ENCODE peak calls at places on chromosomes 13 and 19, in seven cellular contexts. O is fibroblast of lung, L is tibial artery, M is lung, Y is K562, A is GM23248, D is Karpas-422. X is an unnamed sample. For H3K27me3 and H3K4me1, the result is how much of the 10 kb centered on the place peaks cover.

GRCh38 chr13:79749985-79750551 is 269.1 kb downstream of the NDFIP2 start:
- DNase-seq in O (peak), L (peak), M (peak), Y (no peak), A (peak), D (no peak), X (peak)

GRCh38 chr13:33123066-33123940 is 107.1 kb downstream of the KL start:
- DNase-seq in O (peak), L (peak), M (no peak), Y (no peak), A (peak), D (no peak), X (no peak)

GRCh38 chr13:43041368-43041921 is 18.1 kb downstream of the DNAJC15 start:
- DNase-seq in O (no peak), L (no peak), M (no peak), Y (no peak), A (peak), D (no peak), X (no peak)

GRCh38 chr13:37409756-37410155 is 188.8 kb downstream of the POSTN start:
- DNase-seq in O (peak), L (no peak), M (no peak), Y (no peak), A (peak), D (no peak), X (no peak)

GRCh38 chr19:8017808-8018207 is 12.4 kb upstream of the ELAVL1 start:
- DNase-seq in O (no peak), L (no peak), M (no peak), Y (peak), A (no peak), D (peak), X (no peak)

GRCh38 chr19:15169541-15170285 is 31.1 kb downstream of the NOTCH3 start:
- DNase-seq in O (no peak), L (no peak), M (no peak), Y (peak), A (no peak), D (no peak), X (no peak)

GRCh38 chr13:69704311-69704710 is 403.3 kb upstream of the ATXN8OS start:
- DNase-seq in O (no peak), L (no peak), M (no peak), Y (no peak), A (no peak), D (peak), X (no peak)

GRCh38 chr13:106089251-106089940 is 446.1 kb downstream of the EFNB2 start:
- DNase-seq in O (no peak), L (no peak), M (no peak), Y (no peak), A (no peak), D (no peak), X (no peak)

GRCh38 chr19:30367421-30367820 is 4.8 kb upstream of the ZNF536 start:
- DNase-seq in O (no peak), L (peak), M (no peak), Y (no peak), A (no peak), D (no peak), X (no peak)

GRCh38 chr13:111383591-111384440 is 63.4 kb downstream of the TEX29 start:
- DNase-seq in O (no peak), L (peak), M (no peak), Y (no peak), A (no peak), D (no peak), X (no peak)

GRCh38 chr13:85597790-85598500 is 201.3 kb downstream of the SLITRK6 start:
- DNase-seq in O (peak), L (no peak), M (no peak), Y (no peak), A (no peak), D (no peak), X (no peak)

GRCh38 chr13:114134111-114134943 is 1.9 kb upstream of the RASA3 start:
- DNase-seq in O (no peak), L (no peak), M (no peak), Y (no peak), A (peak), D (no peak), X (no peak)

GRCh38 chr13:30396434-30397075 is 25.7 kb upstream of the UBE2L5 start:
- DNase-seq in O (no peak), L (no peak), M (no peak), Y (no peak), A (peak), D (no peak), X (no peak)

GRCh38 chr13:108789476-108789875 is 160.1 kb downstream of the MYO16 start:
- DNase-seq in O (no peak), L (no peak), M (no peak), Y (no peak), A (no peak), D (no peak), X (no peak)

GRCh38 chr13:20351279-20352022 is 119.3 kb upstream of the GJB6 start:
- DNase-seq in O (peak), L (no peak), M (peak), Y (no peak), A (peak), D (peak), X (no peak)

GRCh38 chr13:48125794-48126228 is 30.9 kb upstream of the MED4 start:
- DNase-seq in O (peak), L (no peak), M (peak), Y (no peak), A (peak), D (no peak), X (no peak)

DNA sequence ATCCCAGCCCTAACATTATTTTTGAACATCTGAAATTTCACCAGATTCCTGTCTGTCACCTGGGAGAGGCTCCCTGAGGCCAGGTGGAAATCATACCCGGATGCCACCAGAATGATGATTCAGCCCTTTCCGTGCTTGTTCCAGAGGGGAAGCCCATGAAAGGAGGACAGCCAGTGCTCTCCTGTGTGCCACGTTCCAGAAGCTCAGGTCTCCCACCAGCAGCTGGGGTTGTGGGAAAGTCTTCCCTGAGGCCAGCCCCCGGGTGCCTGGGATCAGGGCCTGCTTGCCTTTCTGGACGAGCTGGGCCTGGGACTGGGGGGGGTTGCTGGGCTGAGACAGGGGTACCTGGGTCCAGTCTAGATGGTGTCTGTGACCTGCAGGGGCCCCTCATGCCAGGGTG is 25.5 kb upstream of the IGFL1 start:
- DNase-seq in O (no peak), L (no peak), M (no peak), Y (no peak), A (no peak), D (no peak), X (no peak)
- H3K27me3 ChIP-seq in O (under half), L (under half), M (under half), Y (under half), A (half or more), D (under half), X (under half)

GRCh38 chr13:44305845-44306244 is 67.8 kb upstream of the SERP2 start:
- DNase-seq in O (peak), L (no peak), M (no peak), Y (no peak), A (peak), D (no peak), X (no peak)
- H3K4me1 ChIP-seq in O (under half), L (half or more), M (under half), Y (under half), A (under half), D (under half), X (under half)

GRCh38 chr13:45717324-45717723 is 15.2 kb downstream of the CBY2 start:
- DNase-seq in O (no peak), L (no peak), M (no peak), Y (no peak), A (no peak), D (no peak), X (no peak)
- H3K27me3 ChIP-seq in O (under half), L (under half), M (under half), Y (under half), A (under half), D (under half), X (under half)

DNA sequence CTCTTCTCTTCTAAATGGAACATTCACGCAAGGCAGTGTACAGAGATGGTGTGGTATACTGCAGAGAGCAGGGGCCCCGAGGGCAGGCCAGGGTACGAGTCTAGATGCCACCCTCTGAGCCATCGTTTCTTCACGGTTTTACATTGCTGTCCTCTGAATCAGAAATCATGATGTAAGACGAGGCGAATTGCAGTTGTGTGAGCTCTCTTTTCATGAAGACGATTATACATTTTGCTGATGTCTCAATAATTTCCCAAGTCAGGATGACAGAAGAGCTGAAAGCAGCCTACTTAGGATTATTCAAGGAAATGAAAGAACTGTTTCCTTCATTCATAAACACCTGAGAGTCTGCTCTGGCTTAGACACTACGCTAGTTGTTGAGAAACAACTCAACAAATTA is 93.8 kb upstream of the RNF113B start:
- DNase-seq in O (no peak), L (no peak), M (no peak), Y (no peak), A (no peak), D (no peak), X (no peak)
- H3K4me1 ChIP-seq in O (under half), L (under half), M (under half), Y (under half), A (under half), D (under half), X (under half)

DNA sequence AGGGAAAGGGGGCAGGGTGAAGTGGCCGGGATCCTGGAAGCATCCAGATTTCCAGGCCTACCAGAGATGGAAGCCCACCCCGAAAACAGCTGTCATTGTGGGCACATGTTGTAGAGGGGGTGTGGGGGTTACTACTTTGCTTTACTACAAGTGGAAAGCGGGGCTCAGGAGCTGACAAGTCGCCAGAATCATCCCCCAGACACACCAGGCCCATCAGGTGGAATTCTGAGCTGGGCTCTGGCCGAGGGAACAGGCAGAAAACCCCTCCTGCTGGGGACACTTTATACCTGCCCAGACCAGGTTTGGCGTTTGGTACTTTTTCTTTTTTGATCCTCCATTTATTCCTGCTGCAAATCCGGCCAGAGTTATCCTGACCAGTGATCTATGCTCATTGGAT is 3.8 kb downstream of the CDX2 start:
- DNase-seq in O (no peak), L (no peak), M (no peak), Y (no peak), A (no peak), D (no peak), X (no peak)
- H3K27me3 ChIP-seq in O (half or more), L (under half), M (under half), Y (half or more), A (half or more), D (under half), X (under half)

GRCh38 chr19:48400018-48400742 is 6.7 kb downstream of the GRIN2D start:
- DNase-seq in O (peak), L (peak), M (no peak), Y (peak), A (peak), D (peak), X (peak)
- H3K4me1 ChIP-seq in O (under half), L (under half), M (under half), Y (half or more), A (under half), D (under half), X (under half)

GRCh38 chr19:12782424-12783225 is 7.3 kb upstream of the HOOK2 start:
- DNase-seq in O (peak), L (peak), M (peak), Y (peak), A (peak), D (peak), X (peak)
- H3K27me3 ChIP-seq in O (under half), L (under half), M (under half), Y (under half), A (under half), D (under half), X (under half)

GRCh38 chr19:662207-662961 is 630 bp downstream of the RNF126 start:
- DNase-seq in O (no peak), L (no peak), M (no peak), Y (peak), A (peak), D (peak), X (peak)
- H3K4me1 ChIP-seq in O (under half), L (half or more), M (under half), Y (half or more), A (under half), D (under half), X (half or more)